ENCODE peak calls at places on chromosomes 13 and 19, in four cellular contexts. S is stimulated activated CD4-positive, alpha-beta T cell treated with anti-CD3 and anti-CD28 coated beads, Interleukin-4, amount 100 ng/mL, for 24 hours; L is omental fat pad; O is smooth muscle cell of the brain vasculature. U is an unnamed sample.

GRCh38 chr13:91111476-91112190 is 235.9 kb upstream of the MIR17HG start:
- DNase-seq in S (no peak), L (no peak), O (no peak), U (no peak)

GRCh38 chr13:99374994-99375805 is 68.0 kb upstream of the GPR183 start:
- DNase-seq in S (no peak), L (no peak), O (no peak), U (no peak)

GRCh38 chr19:36215276-36216171 is 618 bp downstream of the ZNF146 start:
- DNase-seq in S (peak), L (no peak), O (no peak), U (no peak)

GRCh38 chr13:26558074-26558805 is 757 bp downstream of the WASF3 start:
- DNase-seq in S (no peak), L (no peak), O (no peak), U (no peak)

GRCh38 chr13:113533441-113533840 is 42.9 kb upstream of the DCUN1D2 start:
- DNase-seq in S (no peak), L (no peak), O (no peak), U (no peak)

GRCh38 chr13:35470671-35471465 is 5.6 kb downstream of the MAB21L1 start:
- DNase-seq in S (no peak), L (no peak), O (no peak), U (no peak)

GRCh38 chr13:113506025-113506685 is 15.6 kb upstream of the DCUN1D2 start:
- DNase-seq in S (no peak), L (no peak), O (no peak), U (no peak)

GRCh38 chr19:33436360-33437345 is 63.1 kb downstream of the CEBPG start:
- DNase-seq in S (no peak), L (no peak), O (no peak), U (no peak)

GRCh38 chr13:35139591-35139990 is 197.5 kb downstream of the NBEA start:
- DNase-seq in S (no peak), L (no peak), O (peak), U (no peak)

GRCh38 chr19:47593860-47594259 is 15.1 kb upstream of the BICRA start:
- DNase-seq in S (no peak), L (no peak), O (no peak), U (no peak)

GRCh38 chr19:58586131-58586765 is 13.1 kb upstream of the MZF1 start:
- DNase-seq in S (peak), L (no peak), O (no peak), U (no peak)

GRCh38 chr19:30450945-30451344 is 78.8 kb downstream of the ZNF536 start:
- DNase-seq in S (no peak), L (no peak), O (no peak), U (no peak)

GRCh38 chr13:36385471-36385870 is 39.3 kb upstream of the SPART start:
- DNase-seq in S (no peak), L (no peak), O (no peak), U (no peak)

GRCh38 chr19:51514866-51515481 is 13.4 kb upstream of the SIGLEC12 start:
- DNase-seq in S (peak), L (no peak), O (peak), U (no peak)

GRCh38 chr13:41812851-41813250 is 148.1 kb downstream of the VWA8 start:
- DNase-seq in S (no peak), L (no peak), O (no peak), U (no peak)

GRCh38 chr19:30530751-30531150 is 158.6 kb downstream of the ZNF536 start:
- DNase-seq in S (no peak), L (no peak), O (no peak), U (no peak)

GRCh38 chr13:45143346-45143751 is 23.0 kb downstream of the GTF2F2 start:
- DNase-seq in S (no peak), L (no peak), O (no peak), U (no peak)

GRCh38 chr19:3576696-3577443 is 4.1 kb downstream of the HMG20B start:
- DNase-seq in S (no peak), L (no peak), O (no peak), U (no peak)

GRCh38 chr19:27793128-27793643 is 1419.8 kb downstream of the UQCRFS1 start:
- DNase-seq in S (peak), L (peak), O (no peak), U (peak)

GRCh38 chr19:40416918-40417713 is 3.9 kb upstream of the PRX start:
- DNase-seq in S (no peak), L (no peak), O (no peak), U (no peak)

GRCh38 chr19:49788857-49789256 is 22.1 kb downstream of the AP2A1 start:
- DNase-seq in S (no peak), L (no peak), O (no peak), U (no peak)

GRCh38 chr19:51246153-51246552 is 4.7 kb upstream of the SIGLECL1 start:
- DNase-seq in S (no peak), L (no peak), O (no peak), U (no peak)

GRCh38 chr19:15296353-15296752 is 36.0 kb downstream of the BRD4 start:
- DNase-seq in S (no peak), L (no peak), O (no peak), U (no peak)

GRCh38 chr13:91136806-91137205 is 210.7 kb upstream of the MIR17HG start:
- DNase-seq in S (no peak), L (no peak), O (no peak), U (no peak)

GRCh38 chr13:32316030-32316344 is 679 bp downstream of the BRCA2 start:
- DNase-seq in S (no peak), L (no peak), O (no peak), U (no peak)

GRCh38 chr13:51614350-51614786 is 30.1 kb downstream of the WDFY2 start:
- DNase-seq in S (peak), L (no peak), O (no peak), U (peak)

GRCh38 chr19:46687438-46688145 is 26.6 kb upstream of the DACT3 start:
- DNase-seq in S (no peak), L (no peak), O (no peak), U (no peak)

GRCh38 chr13:96994030-96994848 is at the start of gene OXGR1:
- DNase-seq in S (no peak), L (no peak), O (no peak), U (peak)

GRCh38 chr13:111046590-111047141 is 68.4 kb upstream of the ARHGEF7 start:
- DNase-seq in S (no peak), L (no peak), O (no peak), U (no peak)

GRCh38 chr19:6017576-6017975 is 39.6 kb upstream of the RANBP3 start:
- DNase-seq in S (no peak), L (no peak), O (no peak), U (no peak)

GRCh38 chr13:107407074-107407473 is 808.3 kb downstream of the LIG4 start:
- DNase-seq in S (no peak), L (no peak), O (no peak), U (no peak)

GRCh38 chr13:110886475-110887241 is 28.2 kb downstream of the ANKRD10 start:
- DNase-seq in S (no peak), L (no peak), O (no peak), U (no peak)

U was measured in DMS153.